ENCODE peak calls at places on chromosomes 7 and 10, in six cellular contexts. H is substantia nigra; Y is neuronal stem cell; I is activated naive CD4-positive, alpha-beta T cell; A is activated CD8-positive, alpha-beta memory T cell treated with anti-CD3 and anti-CD28 coated beads, Interleukin-2, amount 50 U/mL, for 48 hours; L is Caki2. Z is an unnamed sample.

GRCh38 chr7:140494877-140495276 is 15.6 kb upstream of the MKRN1 start:
- DNase-seq in H (no peak), Y (no peak), I (no peak), A (no peak), L (no peak), Z (no peak)

GRCh38 chr10:97292097-97292861 is at the start of gene ARHGAP19:
- DNase-seq in H (peak; percentile 93), Y (peak; percentile 96), I (peak; percentile 63), A (peak; percentile 90), L (peak; percentile 99), Z (peak; percentile 99)

GRCh38 chr7:1546909-1547776 is 8.9 kb downstream of the TMEM184A start:
- DNase-seq in H (no peak), Y (no peak), I (no peak), A (no peak), L (no peak), Z (no peak)

GRCh38 chr10:48606530-48607355 is 1.9 kb upstream of the ARHGAP22 start:
- DNase-seq in H (no peak), Y (no peak), I (no peak), A (no peak), L (peak; percentile 39), Z (peak; percentile 95)

GRCh38 chr7:130481898-130482297 is 10.0 kb upstream of the MEST start:
- DNase-seq in H (no peak), Y (no peak), I (no peak), A (no peak), L (no peak), Z (no peak)

GRCh38 chr10:62813981-62814380 is 2.2 kb downstream of the EGR2 start:
- DNase-seq in H (no peak), Y (no peak), I (no peak), A (no peak), L (no peak), Z (no peak)

GRCh38 chr10:2214805-2215204 is 477.5 kb upstream of the ADARB2 start:
- DNase-seq in H (no peak), Y (no peak), I (no peak), A (no peak), L (no peak), Z (peak; percentile 88)

GRCh38 chr7:133780912-133781311 is 346.2 kb upstream of the LRGUK start:
- DNase-seq in H (no peak), Y (no peak), I (no peak), A (no peak), L (no peak), Z (no peak)

GRCh38 chr10:35641430-35642015 is 573 bp downstream of the FZD8 start:
- DNase-seq in H (no peak), Y (no peak), I (no peak), A (peak; percentile 59), L (no peak), Z (peak; percentile 39)

GRCh38 chr7:511476-512145 is 8.0 kb downstream of the PDGFA start:
- DNase-seq in H (no peak), Y (no peak), I (no peak), A (no peak), L (no peak), Z (peak; percentile 82)

GRCh38 chr7:45027774-45028114 is 27.7 kb downstream of the CCM2 start:
- DNase-seq in H (no peak), Y (no peak), I (no peak), A (peak; percentile 59), L (no peak), Z (no peak)

GRCh38 chr10:71442000-71442399 is 45.3 kb downstream of the CDH23 start:
- DNase-seq in H (no peak), Y (no peak), I (no peak), A (no peak), L (no peak), Z (no peak)

GRCh38 chr7:115271332-115272235 is 349.7 kb downstream of the MDFIC start:
- DNase-seq in H (no peak), Y (no peak), I (no peak), A (no peak), L (no peak), Z (no peak)

GRCh38 chr10:131282961-131283360 is 28.6 kb downstream of the TCERG1L start:
- DNase-seq in H (no peak), Y (no peak), I (no peak), A (no peak), L (no peak), Z (no peak)

GRCh38 chr10:128859738-128860386 is 607.2 kb upstream of the MGMT start:
- DNase-seq in H (no peak), Y (no peak), I (no peak), A (peak; percentile 58), L (peak; percentile 8), Z (no peak)

GRCh38 chr7:517848-518629 is 1.6 kb downstream of the PDGFA start:
- DNase-seq in H (peak; percentile 49), Y (peak; percentile 35), I (no peak), A (peak; percentile 60), L (peak; percentile 68), Z (peak; percentile 73)

GRCh38 chr10:58625070-58625469 is 112.4 kb downstream of the BICC1 start:
- DNase-seq in H (no peak), Y (no peak), I (no peak), A (no peak), L (no peak), Z (peak; percentile 41)

GRCh38 chr7:85573346-85573745 is 386.5 kb upstream of the SEMA3D start:
- DNase-seq in H (no peak), Y (no peak), I (no peak), A (no peak), L (peak; percentile 35), Z (no peak)

GRCh38 chr7:98399903-98400537 is 870 bp downstream of the BAIAP2L1 start:
- DNase-seq in H (no peak), Y (peak; percentile 52), I (no peak), A (no peak), L (peak; percentile 46), Z (peak; percentile 81)

GRCh38 chr10:86585037-86585725 is 63.6 kb upstream of the WAPL start:
- DNase-seq in H (peak; percentile 53), Y (peak; percentile 66), I (peak; percentile 51), A (peak; percentile 88), L (peak; percentile 74), Z (peak; percentile 68)

GRCh38 chr10:91672021-91672608 is 39.2 kb upstream of the PPP1R3C start:
- DNase-seq in H (no peak), Y (peak; percentile 18), I (no peak), A (no peak), L (no peak), Z (peak; percentile 54)

GRCh38 chr10:110529596-110530011 is 31.9 kb downstream of the DUSP5 start:
- DNase-seq in H (no peak), Y (no peak), I (no peak), A (no peak), L (no peak), Z (no peak)

GRCh38 chr7:40204581-40204980 is 69.8 kb downstream of the SUGCT start:
- DNase-seq in H (no peak), Y (no peak), I (no peak), A (no peak), L (no peak), Z (no peak)

GRCh38 chr10:5596611-5597341 is 69.6 kb downstream of the ASB13 start:
- DNase-seq in H (no peak), Y (no peak), I (no peak), A (no peak), L (peak; percentile 51), Z (peak; percentile 70)